ENCODE peak calls at places on chromosomes 2 and 18, in four cellular contexts. One of them, this sample, is unnamed.

GRCh38 chr2:144390424-144391020 is 129.4 kb downstream of the ZEB2 start:
- DNase-seq in BE2C: no peak
- DNase-seq in astrocyte of the cerebellum: peak
- DNase-seq in activated CD8-positive, alpha-beta T cell treated with anti-CD3 and anti-CD28 coated beads for 36 hours: no peak
- DNase-seq in this sample: no peak

GRCh38 chr18:55237665-55238064 is 278.4 kb upstream of the CCDC68 start:
- DNase-seq in BE2C: no peak
- DNase-seq in astrocyte of the cerebellum: no peak
- DNase-seq in activated CD8-positive, alpha-beta T cell treated with anti-CD3 and anti-CD28 coated beads for 36 hours: no peak
- DNase-seq in this sample: no peak

GRCh38 chr18:74507927-74508326 is 11.8 kb downstream of the CNDP2 start:
- DNase-seq in BE2C: no peak
- DNase-seq in astrocyte of the cerebellum: no peak
- DNase-seq in activated CD8-positive, alpha-beta T cell treated with anti-CD3 and anti-CD28 coated beads for 36 hours: no peak
- DNase-seq in this sample: no peak

GRCh38 chr2:240567137-240567871 is 980 bp upstream of the RNPEPL1 start:
- DNase-seq in BE2C: no peak
- DNase-seq in astrocyte of the cerebellum: no peak
- DNase-seq in activated CD8-positive, alpha-beta T cell treated with anti-CD3 and anti-CD28 coated beads for 36 hours: peak
- DNase-seq in this sample: no peak

GRCh38 chr2:169476459-169476858 is 2.8 kb upstream of the BBS5 start:
- DNase-seq in BE2C: no peak
- DNase-seq in astrocyte of the cerebellum: peak
- DNase-seq in activated CD8-positive, alpha-beta T cell treated with anti-CD3 and anti-CD28 coated beads for 36 hours: no peak
- DNase-seq in this sample: no peak

GRCh38 chr2:58688813-58689212 is 447.7 kb upstream of the FANCL start:
- DNase-seq in BE2C: no peak
- DNase-seq in astrocyte of the cerebellum: no peak
- DNase-seq in activated CD8-positive, alpha-beta T cell treated with anti-CD3 and anti-CD28 coated beads for 36 hours: no peak
- DNase-seq in this sample: no peak

GRCh38 chr2:231395188-231396057 is at the start of gene B3GNT7:
- DNase-seq in BE2C: no peak
- DNase-seq in astrocyte of the cerebellum: no peak
- DNase-seq in activated CD8-positive, alpha-beta T cell treated with anti-CD3 and anti-CD28 coated beads for 36 hours: no peak
- DNase-seq in this sample: peak

GRCh38 chr2:176491172-176491904 is 222.1 kb downstream of the MTX2 start:
- DNase-seq in BE2C: no peak
- DNase-seq in astrocyte of the cerebellum: peak
- DNase-seq in activated CD8-positive, alpha-beta T cell treated with anti-CD3 and anti-CD28 coated beads for 36 hours: peak
- DNase-seq in this sample: peak

GRCh38 chr2:223247136-223247535 is 195.1 kb downstream of the KCNE4 start:
- DNase-seq in BE2C: peak
- DNase-seq in astrocyte of the cerebellum: peak
- DNase-seq in activated CD8-positive, alpha-beta T cell treated with anti-CD3 and anti-CD28 coated beads for 36 hours: peak
- DNase-seq in this sample: no peak

GRCh38 chr2:199484927-199485326 is 27.2 kb upstream of the SATB2 start:
- DNase-seq in BE2C: no peak
- DNase-seq in astrocyte of the cerebellum: no peak
- DNase-seq in activated CD8-positive, alpha-beta T cell treated with anti-CD3 and anti-CD28 coated beads for 36 hours: no peak
- DNase-seq in this sample: no peak

GRCh38 chr2:19933351-19933981 is 31.7 kb upstream of the TTC32 start:
- DNase-seq in BE2C: no peak
- DNase-seq in astrocyte of the cerebellum: peak
- DNase-seq in activated CD8-positive, alpha-beta T cell treated with anti-CD3 and anti-CD28 coated beads for 36 hours: no peak
- DNase-seq in this sample: peak

GRCh38 chr2:213544940-213545339 is 260.7 kb downstream of the SPAG16 start:
- DNase-seq in BE2C: no peak
- DNase-seq in astrocyte of the cerebellum: peak
- DNase-seq in activated CD8-positive, alpha-beta T cell treated with anti-CD3 and anti-CD28 coated beads for 36 hours: no peak
- DNase-seq in this sample: no peak

GRCh38 chr2:169768262-169768995 is 30.2 kb upstream of the SSB start:
- DNase-seq in BE2C: no peak
- DNase-seq in astrocyte of the cerebellum: no peak
- DNase-seq in activated CD8-positive, alpha-beta T cell treated with anti-CD3 and anti-CD28 coated beads for 36 hours: peak
- DNase-seq in this sample: peak

GRCh38 chr2:240620859-240621258 is 4.4 kb upstream of the GPR35 start:
- DNase-seq in BE2C: peak
- DNase-seq in astrocyte of the cerebellum: no peak
- DNase-seq in activated CD8-positive, alpha-beta T cell treated with anti-CD3 and anti-CD28 coated beads for 36 hours: no peak
- DNase-seq in this sample: no peak

GRCh38 chr2:129798626-129799025 is 180.8 kb upstream of the RAB6C start:
- DNase-seq in BE2C: no peak
- DNase-seq in astrocyte of the cerebellum: no peak
- DNase-seq in activated CD8-positive, alpha-beta T cell treated with anti-CD3 and anti-CD28 coated beads for 36 hours: no peak
- DNase-seq in this sample: no peak

GRCh38 chr2:168526641-168527040 is 70.6 kb downstream of the CERS6 start:
- DNase-seq in BE2C: no peak
- DNase-seq in astrocyte of the cerebellum: no peak
- DNase-seq in activated CD8-positive, alpha-beta T cell treated with anti-CD3 and anti-CD28 coated beads for 36 hours: no peak
- DNase-seq in this sample: no peak

GRCh38 chr18:74951165-74951760 is 257.7 kb downstream of the PTGR3 start:
- DNase-seq in BE2C: no peak
- DNase-seq in astrocyte of the cerebellum: peak
- DNase-seq in activated CD8-positive, alpha-beta T cell treated with anti-CD3 and anti-CD28 coated beads for 36 hours: no peak
- DNase-seq in this sample: peak

GRCh38 chr18:36662000-36662399 is 166.8 kb downstream of the TPGS2 start:
- DNase-seq in BE2C: peak
- DNase-seq in astrocyte of the cerebellum: no peak
- DNase-seq in activated CD8-positive, alpha-beta T cell treated with anti-CD3 and anti-CD28 coated beads for 36 hours: no peak
- DNase-seq in this sample: no peak

GRCh38 chr2:158756331-158756730 is 38.8 kb upstream of the DAPL1 start:
- DNase-seq in BE2C: no peak
- DNase-seq in astrocyte of the cerebellum: no peak
- DNase-seq in activated CD8-positive, alpha-beta T cell treated with anti-CD3 and anti-CD28 coated beads for 36 hours: no peak
- DNase-seq in this sample: no peak

GRCh38 chr2:132815522-132815921 is 145.5 kb upstream of the LYPD1 start:
- DNase-seq in BE2C: no peak
- DNase-seq in astrocyte of the cerebellum: peak
- DNase-seq in activated CD8-positive, alpha-beta T cell treated with anti-CD3 and anti-CD28 coated beads for 36 hours: no peak
- DNase-seq in this sample: no peak

GRCh38 chr2:234839285-234839684 is 112.5 kb upstream of the SH3BP4 start:
- DNase-seq in BE2C: no peak
- DNase-seq in astrocyte of the cerebellum: no peak
- DNase-seq in activated CD8-positive, alpha-beta T cell treated with anti-CD3 and anti-CD28 coated beads for 36 hours: no peak
- DNase-seq in this sample: no peak

GRCh38 chr2:141931797-141932196 is 199.0 kb downstream of the LRP1B start:
- DNase-seq in BE2C: no peak
- DNase-seq in astrocyte of the cerebellum: no peak
- DNase-seq in activated CD8-positive, alpha-beta T cell treated with anti-CD3 and anti-CD28 coated beads for 36 hours: no peak
- DNase-seq in this sample: no peak

GRCh38 chr2:114762986-114763385 is 320.5 kb downstream of the DPP10 start:
- DNase-seq in BE2C: no peak
- DNase-seq in astrocyte of the cerebellum: no peak
- DNase-seq in activated CD8-positive, alpha-beta T cell treated with anti-CD3 and anti-CD28 coated beads for 36 hours: no peak
- DNase-seq in this sample: no peak

GRCh38 chr2:101089419-101089818 is 61.8 kb downstream of the TBC1D8 start:
- DNase-seq in BE2C: no peak
- DNase-seq in astrocyte of the cerebellum: no peak
- DNase-seq in activated CD8-positive, alpha-beta T cell treated with anti-CD3 and anti-CD28 coated beads for 36 hours: peak
- DNase-seq in this sample: peak

GRCh38 chr2:227402959-227403358 is 15.2 kb upstream of the SCYGR1 start:
- DNase-seq in BE2C: no peak
- DNase-seq in astrocyte of the cerebellum: no peak
- DNase-seq in activated CD8-positive, alpha-beta T cell treated with anti-CD3 and anti-CD28 coated beads for 36 hours: no peak
- DNase-seq in this sample: no peak

GRCh38 chr2:121648611-121649401 is 456 bp downstream of the CLASP1 start:
- DNase-seq in BE2C: peak
- DNase-seq in astrocyte of the cerebellum: peak
- DNase-seq in activated CD8-positive, alpha-beta T cell treated with anti-CD3 and anti-CD28 coated beads for 36 hours: peak
- DNase-seq in this sample: peak

GRCh38 chr2:23614701-23615100 is 229.7 kb downstream of the KLHL29 start:
- DNase-seq in BE2C: peak
- DNase-seq in astrocyte of the cerebellum: no peak
- DNase-seq in activated CD8-positive, alpha-beta T cell treated with anti-CD3 and anti-CD28 coated beads for 36 hours: peak
- DNase-seq in this sample: no peak

GRCh38 chr2:191065785-191066184 is 51.8 kb upstream of the STAT1 start:
- DNase-seq in BE2C: no peak
- DNase-seq in astrocyte of the cerebellum: no peak
- DNase-seq in activated CD8-positive, alpha-beta T cell treated with anti-CD3 and anti-CD28 coated beads for 36 hours: no peak
- DNase-seq in this sample: no peak

GRCh38 chr2:88066543-88066942 is 1.1 kb upstream of the SMYD1 start:
- DNase-seq in BE2C: no peak
- DNase-seq in astrocyte of the cerebellum: no peak
- DNase-seq in activated CD8-positive, alpha-beta T cell treated with anti-CD3 and anti-CD28 coated beads for 36 hours: no peak
- DNase-seq in this sample: no peak

GRCh38 chr2:227871375-227871788 is at the start of gene DAW1:
- DNase-seq in BE2C: peak
- DNase-seq in astrocyte of the cerebellum: no peak
- DNase-seq in activated CD8-positive, alpha-beta T cell treated with anti-CD3 and anti-CD28 coated beads for 36 hours: peak
- DNase-seq in this sample: peak

GRCh38 chr2:85705680-85706039 is 11.5 kb downstream of the GNLY start:
- DNase-seq in BE2C: no peak
- DNase-seq in astrocyte of the cerebellum: peak
- DNase-seq in activated CD8-positive, alpha-beta T cell treated with anti-CD3 and anti-CD28 coated beads for 36 hours: no peak
- DNase-seq in this sample: no peak

GRCh38 chr2:146135245-146135644 is 1615.3 kb upstream of the ZEB2 start:
- DNase-seq in BE2C: no peak
- DNase-seq in astrocyte of the cerebellum: no peak
- DNase-seq in activated CD8-positive, alpha-beta T cell treated with anti-CD3 and anti-CD28 coated beads for 36 hours: no peak
- DNase-seq in this sample: no peak

GRCh38 chr2:179524940-179525339 is 260.3 kb upstream of the SESTD1 start:
- DNase-seq in BE2C: no peak
- DNase-seq in astrocyte of the cerebellum: no peak
- DNase-seq in activated CD8-positive, alpha-beta T cell treated with anti-CD3 and anti-CD28 coated beads for 36 hours: no peak
- DNase-seq in this sample: no peak

DNA sequence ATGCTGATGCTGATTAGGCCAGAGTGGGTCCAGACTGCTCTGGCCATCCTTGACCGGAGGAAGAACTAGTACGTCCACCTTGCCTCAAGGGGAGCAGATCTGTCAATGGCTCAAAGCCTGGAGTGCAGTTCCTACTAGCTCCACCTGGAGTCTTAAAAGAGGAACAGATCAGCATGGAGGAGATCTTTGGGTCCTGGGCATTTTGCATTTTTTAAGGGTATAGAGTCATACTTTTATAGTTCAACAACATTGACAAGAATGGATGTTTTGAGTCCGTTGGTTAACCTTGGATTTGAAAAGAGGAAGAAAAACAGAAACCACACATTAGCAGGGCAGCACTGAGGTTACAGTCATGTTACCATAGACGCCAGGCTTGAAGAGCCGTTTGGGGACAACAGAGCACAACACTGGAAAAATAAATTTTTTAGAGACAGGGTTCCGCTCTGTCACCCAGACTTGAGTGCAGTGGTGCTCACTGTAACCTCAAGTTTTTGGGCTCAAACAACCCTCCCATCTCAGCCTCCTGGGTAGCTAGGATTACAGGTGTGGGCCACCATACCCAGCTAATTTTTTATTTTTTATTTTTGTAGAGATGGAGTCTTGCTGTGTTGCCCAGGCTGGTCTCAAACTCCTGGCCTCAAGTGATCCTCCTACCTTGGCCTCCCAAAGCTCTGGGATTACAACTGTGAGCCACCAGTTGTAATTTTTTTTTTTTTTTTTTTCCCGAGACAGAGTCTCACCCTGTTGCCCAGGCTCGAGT is 78.5 kb downstream of the PRKCE start:
- DNase-seq in BE2C: no peak
- DNase-seq in astrocyte of the cerebellum: no peak
- DNase-seq in activated CD8-positive, alpha-beta T cell treated with anti-CD3 and anti-CD28 coated beads for 36 hours: no peak
- DNase-seq in this sample: peak
- TF ChIP-seq CTCF in BE2C: peak
- TF ChIP-seq CTCF in astrocyte of the cerebellum: peak
- TF ChIP-seq CTCF in activated CD8-positive, alpha-beta T cell treated with anti-CD3 and anti-CD28 coated beads for 36 hours: no peak
- TF ChIP-seq CTCF in this sample: no peak

DNA sequence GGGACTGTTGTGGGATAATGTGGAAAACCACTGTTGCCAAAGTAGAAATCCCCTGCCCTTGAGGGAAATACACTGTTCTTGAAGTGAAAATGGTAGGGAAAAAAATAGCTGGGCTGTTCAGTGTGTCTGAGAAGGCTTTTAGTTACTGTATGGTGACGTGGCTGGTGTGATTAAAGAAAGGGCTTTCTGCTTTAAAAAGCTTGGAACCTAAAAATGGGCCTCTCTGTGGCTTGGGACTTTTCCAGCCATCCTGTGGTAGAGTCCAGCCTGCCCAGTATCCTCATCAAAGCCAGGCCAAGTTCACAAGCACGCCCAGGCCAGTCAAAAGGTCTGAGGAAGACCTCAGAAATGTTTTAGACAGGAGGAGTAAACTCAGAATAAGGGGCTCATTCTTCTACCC is 6.9 kb downstream of the MGAT5 start:
- DNase-seq in BE2C: no peak
- DNase-seq in astrocyte of the cerebellum: peak
- DNase-seq in activated CD8-positive, alpha-beta T cell treated with anti-CD3 and anti-CD28 coated beads for 36 hours: no peak
- DNase-seq in this sample: no peak
- TF ChIP-seq CTCF in BE2C: no peak
- TF ChIP-seq CTCF in astrocyte of the cerebellum: no peak
- TF ChIP-seq CTCF in activated CD8-positive, alpha-beta T cell treated with anti-CD3 and anti-CD28 coated beads for 36 hours: no peak
- TF ChIP-seq CTCF in this sample: no peak

GRCh38 chr2:155203187-155203586 is 504.7 kb downstream of the KCNJ3 start:
- DNase-seq in BE2C: no peak
- DNase-seq in astrocyte of the cerebellum: no peak
- DNase-seq in activated CD8-positive, alpha-beta T cell treated with anti-CD3 and anti-CD28 coated beads for 36 hours: no peak
- DNase-seq in this sample: no peak
- TF ChIP-seq CTCF in BE2C: no peak
- TF ChIP-seq CTCF in astrocyte of the cerebellum: no peak
- TF ChIP-seq CTCF in activated CD8-positive, alpha-beta T cell treated with anti-CD3 and anti-CD28 coated beads for 36 hours: no peak
- TF ChIP-seq CTCF in this sample: no peak

GRCh38 chr18:51803029-51803428 is 537.0 kb upstream of the DCC start:
- DNase-seq in BE2C: no peak
- DNase-seq in astrocyte of the cerebellum: no peak
- DNase-seq in activated CD8-positive, alpha-beta T cell treated with anti-CD3 and anti-CD28 coated beads for 36 hours: no peak
- DNase-seq in this sample: no peak

GRCh38 chr18:51802589-51802988 is 537.4 kb upstream of the DCC start:
- DNase-seq in BE2C: peak
- DNase-seq in astrocyte of the cerebellum: no peak
- DNase-seq in activated CD8-positive, alpha-beta T cell treated with anti-CD3 and anti-CD28 coated beads for 36 hours: no peak
- DNase-seq in this sample: no peak

GRCh38 chr18:51801515-51801914 is 538.5 kb upstream of the DCC start:
- DNase-seq in BE2C: no peak
- DNase-seq in astrocyte of the cerebellum: no peak
- DNase-seq in activated CD8-positive, alpha-beta T cell treated with anti-CD3 and anti-CD28 coated beads for 36 hours: no peak
- DNase-seq in this sample: no peak

GRCh38 chr18:51811883-51812282 is 528.1 kb upstream of the DCC start:
- DNase-seq in BE2C: no peak
- DNase-seq in astrocyte of the cerebellum: no peak
- DNase-seq in activated CD8-positive, alpha-beta T cell treated with anti-CD3 and anti-CD28 coated beads for 36 hours: no peak
- DNase-seq in this sample: no peak

GRCh38 chr18:51807336-51807735 is 532.7 kb upstream of the DCC start:
- DNase-seq in BE2C: no peak
- DNase-seq in astrocyte of the cerebellum: no peak
- DNase-seq in activated CD8-positive, alpha-beta T cell treated with anti-CD3 and anti-CD28 coated beads for 36 hours: no peak
- DNase-seq in this sample: no peak
- TF ChIP-seq CTCF in BE2C: no peak
- TF ChIP-seq CTCF in astrocyte of the cerebellum: no peak
- TF ChIP-seq CTCF in activated CD8-positive, alpha-beta T cell treated with anti-CD3 and anti-CD28 coated beads for 36 hours: no peak
- TF ChIP-seq CTCF in this sample: no peak

This sample was measured in GM20000.